ENCODE peak calls at places on chromosomes 16 and 17, in seven cellular contexts. H, O, A, Z, Y, B and E are unnamed samples.

GRCh38 chr17:78442648-78443128 is 64.2 kb downstream of the PGS1 start:
- DNase-seq in H (no peak), O (peak), A (no peak), Z (no peak), Y (no peak), B (peak), E (no peak)

GRCh38 chr16:49811630-49812334 is 44.1 kb downstream of the ZNF423 start:
- DNase-seq in H (no peak), O (no peak), A (peak), Z (no peak), Y (no peak), B (no peak), E (no peak)

GRCh38 chr16:61887903-61888302 is 148.3 kb downstream of the CDH8 start:
- DNase-seq in H (peak), O (no peak), A (peak), Z (no peak), Y (no peak), B (no peak), E (no peak)

GRCh38 chr16:87560428-87561199 is 41.7 kb upstream of the JPH3 start:
- DNase-seq in H (peak), O (peak), A (no peak), Z (no peak), Y (no peak), B (no peak), E (no peak)

GRCh38 chr16:12988071-12988470 is 86.7 kb downstream of the SHISA9 start:
- DNase-seq in H (no peak), O (no peak), A (peak), Z (no peak), Y (no peak), B (no peak), E (no peak)

GRCh38 chr17:7538050-7538449 is 10.8 kb upstream of the TNFSF12 start:
- DNase-seq in H (no peak), O (no peak), A (no peak), Z (no peak), Y (no peak), B (no peak), E (no peak)

GRCh38 chr17:17134051-17134951 is 71.8 kb downstream of the PLD6 start:
- DNase-seq in H (no peak), O (no peak), A (no peak), Z (no peak), Y (no peak), B (no peak), E (no peak)

GRCh38 chr17:82241183-82241925 is 12.5 kb downstream of the SLC16A3 start:
- DNase-seq in H (peak), O (peak), A (peak), Z (no peak), Y (no peak), B (peak), E (no peak)

GRCh38 chr17:37551788-37552187 is 57.4 kb downstream of the SYNRG start:
- DNase-seq in H (no peak), O (no peak), A (peak), Z (no peak), Y (no peak), B (no peak), E (no peak)

GRCh38 chr17:2137342-2138098 is 82.6 kb downstream of the HIC1 start:
- DNase-seq in H (no peak), O (no peak), A (peak), Z (no peak), Y (no peak), B (no peak), E (no peak)

GRCh38 chr16:88515405-88515804 is 54.8 kb upstream of the ZC3H18 start:
- DNase-seq in H (no peak), O (no peak), A (no peak), Z (no peak), Y (no peak), B (no peak), E (no peak)

GRCh38 chr16:83785455-83785854 is 22.3 kb upstream of the HSBP1 start:
- DNase-seq in H (no peak), O (no peak), A (no peak), Z (no peak), Y (no peak), B (no peak), E (no peak)

GRCh38 chr17:5705876-5706420 is 121.6 kb upstream of the NLRP1 start:
- DNase-seq in H (no peak), O (no peak), A (no peak), Z (no peak), Y (no peak), B (no peak), E (no peak)

GRCh38 chr16:71526111-71526998 is at the start of gene CHST4:
- DNase-seq in H (no peak), O (no peak), A (peak), Z (no peak), Y (no peak), B (no peak), E (no peak)

GRCh38 chr17:70171159-70171558 is 1.8 kb downstream of the KCNJ2 start:
- DNase-seq in H (no peak), O (no peak), A (no peak), Z (no peak), Y (no peak), B (no peak), E (no peak)

GRCh38 chr17:7552621-7553051 is 3.8 kb downstream of the TNFSF12 start:
- DNase-seq in H (no peak), O (no peak), A (no peak), Z (peak), Y (no peak), B (no peak), E (peak)

GRCh38 chr17:60167095-60167741 is 17.4 kb downstream of the CA4 start:
- DNase-seq in H (peak), O (no peak), A (no peak), Z (no peak), Y (no peak), B (no peak), E (no peak)

GRCh38 chr17:37801131-37801530 is 56.3 kb upstream of the HNF1B start:
- DNase-seq in H (no peak), O (no peak), A (no peak), Z (no peak), Y (no peak), B (no peak), E (no peak)

GRCh38 chr17:44933824-44934744 is 13.5 kb downstream of the KIF18B start:
- DNase-seq in H (no peak), O (peak), A (no peak), Z (no peak), Y (no peak), B (no peak), E (no peak)

GRCh38 chr16:84514874-84515835 is 10.7 kb upstream of the MEAK7 start:
- DNase-seq in H (no peak), O (peak), A (no peak), Z (peak), Y (peak), B (no peak), E (peak)

GRCh38 chr17:51142597-51142996 is 10.8 kb upstream of the NME1 start:
- DNase-seq in H (no peak), O (no peak), A (no peak), Z (no peak), Y (no peak), B (no peak), E (no peak)

GRCh38 chr17:16322636-16323035 is 30.6 kb downstream of the CENPV start:
- DNase-seq in H (no peak), O (no peak), A (peak), Z (no peak), Y (no peak), B (no peak), E (no peak)

GRCh38 chr16:68128577-68129305 is 43.6 kb downstream of the NFATC3 start:
- DNase-seq in H (peak), O (peak), A (peak), Z (no peak), Y (no peak), B (no peak), E (no peak)

GRCh38 chr17:49964539-49965521 is 4.2 kb upstream of the DLX4 start:
- DNase-seq in H (no peak), O (no peak), A (no peak), Z (peak), Y (no peak), B (no peak), E (no peak)

GRCh38 chr17:16287563-16288027 is 65.7 kb downstream of the CENPV start:
- DNase-seq in H (peak), O (no peak), A (peak), Z (peak), Y (no peak), B (no peak), E (peak)